ENCODE peak calls at places on chromosomes 3 and 15, in six cellular contexts. B is stimulated activated CD8-positive, alpha-beta memory T cell treated with anti-CD3 and anti-CD28 coated beads, Interleukin-15, amount 100 ng/mL, for 24 hours; L is iris pigment epithelial cell; R is lower leg skin; T is aorta; F is substantia nigra. I is an unnamed sample.

GRCh38 chr3:9316881-9317341 is 45.9 kb upstream of the THUMPD3 start:
- DNase-seq in B (no peak), L (peak), R (no peak), T (no peak), F (peak), I (peak)

GRCh38 chr3:36707623-36708409 is 56.5 kb downstream of the DCLK3 start:
- DNase-seq in B (no peak), L (peak), R (no peak), T (no peak), F (no peak), I (peak)

GRCh38 chr3:197394464-197395321 is 96.3 kb upstream of the DLG1 start:
- DNase-seq in B (no peak), L (peak), R (peak), T (peak), F (no peak), I (peak)

GRCh38 chr15:96366526-96366877 is 36.0 kb downstream of the NR2F2 start:
- DNase-seq in B (no peak), L (no peak), R (no peak), T (peak), F (no peak), I (no peak)

GRCh38 chr3:126343675-126344074 is 13.5 kb downstream of the KLF15 start:
- DNase-seq in B (no peak), L (no peak), R (peak), T (no peak), F (no peak), I (no peak)

GRCh38 chr15:92164327-92165000 is 229.2 kb upstream of the ST8SIA2 start:
- DNase-seq in B (no peak), L (no peak), R (no peak), T (no peak), F (no peak), I (peak)

GRCh38 chr15:27059610-27060202 is 88.7 kb downstream of the GABRG3 start:
- DNase-seq in B (no peak), L (peak), R (no peak), T (no peak), F (peak), I (peak)

GRCh38 chr3:55491296-55491816 is 4.2 kb upstream of the WNT5A start:
- DNase-seq in B (no peak), L (peak), R (no peak), T (no peak), F (no peak), I (peak)

GRCh38 chr3:88123526-88123925 is 26.2 kb upstream of the C3orf38 start:
- DNase-seq in B (no peak), L (no peak), R (no peak), T (no peak), F (no peak), I (no peak)

GRCh38 chr15:69955240-69955894 is 142.3 kb downstream of the TLE3 start:
- DNase-seq in B (no peak), L (no peak), R (peak), T (no peak), F (no peak), I (no peak)

GRCh38 chr15:41982133-41982930 is 10.0 kb upstream of the EHD4 start:
- DNase-seq in B (no peak), L (no peak), R (peak), T (no peak), F (no peak), I (no peak)

GRCh38 chr3:5384557-5384956 is 197.1 kb downstream of the EDEM1 start:
- DNase-seq in B (no peak), L (no peak), R (no peak), T (no peak), F (no peak), I (no peak)

GRCh38 chr3:15932348-15933300 is 134.8 kb upstream of the ANKRD28 start:
- DNase-seq in B (no peak), L (no peak), R (no peak), T (no peak), F (no peak), I (no peak)

GRCh38 chr3:1609416-1609815 is 489.2 kb upstream of the CNTN4 start:
- DNase-seq in B (no peak), L (no peak), R (no peak), T (no peak), F (no peak), I (no peak)

GRCh38 chr15:57683481-57683880 is 23.0 kb upstream of the POLR2M start:
- DNase-seq in B (no peak), L (no peak), R (no peak), T (no peak), F (no peak), I (no peak)